ENCODE peak calls at places on chromosomes 6 and 20, in six cellular contexts. W is neuronal stem cell, K is IMR-90, A is mesendoderm, I is mesenchymal stem cell, O is trophoblast cell. R is an unnamed sample.

GRCh38 chr20:52682271-52682670 is 289.9 kb upstream of the TSHZ2 start:
- DNase-seq in W (no peak), K (no peak), A (no peak), I (no peak), O (no peak), R (no peak)

GRCh38 chr6:158149641-158150040 is 18.4 kb downstream of the SERAC1 start:
- DNase-seq in W (no peak), K (peak; percentile 91), A (no peak), I (peak; percentile 84), O (no peak), R (no peak)

GRCh38 chr6:31037169-31037568 is 26.9 kb downstream of the MUC22 start:
- DNase-seq in W (no peak), K (no peak), A (no peak), I (no peak), O (no peak), R (no peak)

GRCh38 chr6:12113190-12113578 is 101.1 kb downstream of the HIVEP1 start:
- DNase-seq in W (no peak), K (peak; percentile 84), A (peak; percentile 51), I (peak; percentile 90), O (no peak), R (no peak)

GRCh38 chr20:50278684-50279531 is 88.3 kb downstream of the CEBPB start:
- DNase-seq in W (no peak), K (no peak), A (no peak), I (peak; percentile 80), O (peak; percentile 97), R (no peak)

GRCh38 chr20:49990310-49990720 is 7.5 kb downstream of the SNAI1 start:
- DNase-seq in W (no peak), K (no peak), A (peak; percentile 81), I (peak; percentile 56), O (peak; percentile 18), R (no peak)

GRCh38 chr6:65819152-65819551 is 112.1 kb upstream of the EYS start:
- DNase-seq in W (no peak), K (no peak), A (peak; percentile 12), I (peak; percentile 14), O (no peak), R (no peak)

GRCh38 chr6:134117409-134117808 is 65.0 kb upstream of the SLC2A12 start:
- DNase-seq in W (no peak), K (peak; percentile 59), A (no peak), I (peak; percentile 72), O (peak; percentile 21), R (no peak)

GRCh38 chr20:6924681-6925080 is 157.2 kb downstream of the BMP2 start:
- DNase-seq in W (no peak), K (no peak), A (no peak), I (no peak), O (no peak), R (no peak)

GRCh38 chr6:70563540-70563939 is 3.2 kb upstream of the SDHAF4 start:
- DNase-seq in W (no peak), K (peak; percentile 24), A (no peak), I (peak; percentile 3), O (peak; percentile 19), R (no peak)

GRCh38 chr6:71393471-71393870 is 104.9 kb downstream of the OGFRL1 start:
- DNase-seq in W (no peak), K (peak; percentile 39), A (no peak), I (peak; percentile 68), O (no peak), R (no peak)

GRCh38 chr6:116115781-116116180 is 10.2 kb downstream of the COL10A1 start:
- DNase-seq in W (no peak), K (no peak), A (no peak), I (no peak), O (no peak), R (no peak)

GRCh38 chr6:170111816-170112582 is 178.9 kb downstream of the DLL1 start:
- DNase-seq in W (no peak), K (no peak), A (peak; percentile 63), I (no peak), O (no peak), R (no peak)

GRCh38 chr20:49384437-49385434 is 97.7 kb downstream of the KCNB1 start:
- DNase-seq in W (peak; percentile 85), K (peak; percentile 26), A (peak; percentile 89), I (peak; percentile 47), O (peak; percentile 45), R (peak; percentile 98)

GRCh38 chr6:100549406-100550167 is 84.9 kb upstream of the SIM1 start:
- DNase-seq in W (no peak), K (peak; percentile 87), A (peak; percentile 68), I (peak; percentile 36), O (no peak), R (no peak)

GRCh38 chr20:4925842-4926530 is 75.3 kb downstream of the SLC23A2 start:
- DNase-seq in W (no peak), K (peak; percentile 77), A (no peak), I (no peak), O (no peak), R (no peak)

GRCh38 chr6:33785766-33786165 is 3.2 kb downstream of the LEMD2 start:
- DNase-seq in W (no peak), K (peak; percentile 50), A (peak; percentile 57), I (peak; percentile 38), O (peak; percentile 30), R (no peak)

GRCh38 chr20:33709398-33709797 is 10.7 kb downstream of the PXMP4 start:
- DNase-seq in W (no peak), K (no peak), A (peak; percentile 34), I (peak; percentile 25), O (no peak), R (no peak)

GRCh38 chr6:149128489-149129145 is 188.9 kb upstream of the TAB2 start:
- DNase-seq in W (no peak), K (no peak), A (peak; percentile 11), I (peak; percentile 20), O (no peak), R (no peak)

GRCh38 chr6:66556936-66557335 is 849.9 kb upstream of the EYS start:
- DNase-seq in W (no peak), K (no peak), A (no peak), I (peak; percentile 18), O (no peak), R (no peak)

GRCh38 chr6:153043719-153044118 is 41.2 kb upstream of the MTRF1L start:
- DNase-seq in W (no peak), K (no peak), A (no peak), I (no peak), O (no peak), R (no peak)

GRCh38 chr6:153312633-153313032 is 181.6 kb upstream of the RGS17 start:
- DNase-seq in W (no peak), K (peak; percentile 35), A (peak; percentile 53), I (peak; percentile 67), O (no peak), R (peak; percentile 48)

GRCh38 chr6:109343518-109343917 is 38.7 kb downstream of the CD164 start:
- DNase-seq in W (no peak), K (no peak), A (no peak), I (no peak), O (no peak), R (no peak)

GRCh38 chr20:35768731-35769664 is 2.8 kb upstream of the PHF20 start:
- DNase-seq in W (peak; percentile 61), K (peak; percentile 98), A (peak; percentile 95), I (peak; percentile 99), O (peak; percentile 93), R (peak; percentile 76)

GRCh38 chr20:19937651-19938420 is 79.3 kb upstream of the NAA20 start:
- DNase-seq in W (no peak), K (no peak), A (no peak), I (no peak), O (no peak), R (no peak)

DNA sequence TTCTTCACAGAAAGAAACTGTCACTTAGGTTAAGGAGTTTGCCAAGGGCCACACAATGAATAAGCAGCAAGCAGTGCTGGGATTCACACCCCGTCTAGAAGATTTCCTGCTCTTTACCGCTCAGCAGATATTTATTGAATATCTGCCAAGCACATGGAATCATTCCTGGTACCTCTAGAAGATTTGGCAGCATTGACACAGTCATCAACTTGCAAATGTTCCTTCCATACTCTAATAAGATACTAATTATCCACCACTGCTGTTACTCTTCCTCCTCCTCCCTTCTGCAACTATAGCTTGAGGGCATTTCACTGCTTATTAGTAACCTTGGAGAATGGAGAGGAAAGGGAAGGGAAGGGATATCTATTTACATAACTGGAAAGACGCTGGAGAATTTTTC is 13.0 kb downstream of the MOXD1 start:
- DNase-seq in W (no peak), K (no peak), A (no peak), I (no peak), O (no peak), R (no peak)
- H3K4me3 ChIP-seq in W (no peak overlapping the region), K (no peak overlapping the region), A (no peak overlapping the region), I (no peak overlapping the region), O (no peak overlapping the region), R (no peak overlapping the region)

DNA sequence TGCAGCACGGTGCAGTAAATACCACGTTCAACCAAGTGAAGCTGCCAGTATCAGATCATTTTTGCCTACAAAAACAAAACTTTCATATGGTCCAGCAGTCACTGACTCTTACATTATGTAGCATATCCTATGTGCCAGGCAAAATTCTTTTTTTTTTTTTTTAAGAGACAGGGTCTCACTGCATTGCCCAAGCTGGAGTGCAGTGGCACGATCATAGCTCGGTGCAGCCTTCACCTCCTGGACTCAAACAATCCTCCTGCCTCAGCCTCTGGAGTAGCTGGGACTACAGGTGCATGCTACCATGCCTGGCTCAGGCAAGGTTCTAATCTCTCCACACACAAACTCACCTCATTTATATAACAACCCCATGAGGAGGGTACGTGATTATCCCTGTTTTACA is 208.6 kb upstream of the JARID2 start:
- DNase-seq in W (no peak), K (no peak), A (no peak), I (no peak), O (no peak), R (no peak)
- H2AK5ac ChIP-seq in W (no peak overlapping the region), K (no peak overlapping the region), A (no peak overlapping the region), I (no peak overlapping the region), O (no peak overlapping the region), R (peak overlapping the region; percentile 98)

GRCh38 chr20:58636983-58637421 is 14.1 kb upstream of the STX16 start:
- DNase-seq in W (peak; percentile 6), K (no peak), A (peak; percentile 50), I (no peak), O (no peak), R (no peak)

GRCh38 chr20:58640446-58640845 is 10.6 kb upstream of the STX16 start:
- DNase-seq in W (no peak), K (peak; percentile 71), A (no peak), I (peak; percentile 55), O (peak; percentile 31), R (no peak)

GRCh38 chr20:58637466-58638198 is 13.5 kb upstream of the STX16 start:
- DNase-seq in W (no peak), K (no peak), A (no peak), I (no peak), O (no peak), R (no peak)

GRCh38 chr20:58638467-58639181 is 12.5 kb upstream of the STX16 start:
- DNase-seq in W (no peak), K (no peak), A (no peak), I (no peak), O (no peak), R (no peak)

GRCh38 chr20:58639182-58640146 is 11.6 kb upstream of the STX16 start:
- DNase-seq in W (no peak), K (no peak), A (no peak), I (no peak), O (no peak), R (no peak)
- H3K4me3 ChIP-seq in W (no peak overlapping the region), K (no peak overlapping the region), A (no peak overlapping the region), I (no peak overlapping the region), O (no peak overlapping the region), R (no peak overlapping the region)

DNA sequence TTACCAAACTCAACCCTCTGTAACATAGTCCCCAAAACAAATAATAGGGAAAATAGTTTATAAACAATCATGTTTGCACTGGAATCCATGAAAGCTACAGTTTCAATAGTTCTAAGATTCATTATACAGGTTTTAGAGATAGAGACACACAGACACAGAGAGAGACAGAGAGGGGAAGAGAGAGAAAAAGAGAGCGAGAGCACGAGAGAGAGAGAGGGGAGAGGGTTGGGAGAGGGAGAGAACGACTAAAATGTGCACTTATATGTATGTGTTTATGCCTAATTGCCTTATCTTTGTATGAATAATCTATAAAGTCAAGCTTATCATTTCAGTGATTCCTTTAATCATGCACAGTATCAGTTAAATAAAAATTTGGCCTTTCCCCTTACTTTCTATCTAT is 454.6 kb downstream of the RFPL4B start:
- DNase-seq in W (no peak), K (no peak), A (no peak), I (peak; percentile 6), O (no peak), R (no peak)
- H2AK5ac ChIP-seq in W (no peak overlapping the region), K (peak overlapping the region; percentile 52), A (no peak overlapping the region), I (no peak overlapping the region), O (no peak overlapping the region), R (no peak overlapping the region)

R was measured in H1.